ENCODE peak calls at places on chromosome 5, in five cellular contexts. One of them, this sample, is unnamed.

GRCh38 chr5:25540628-25541027 is 895.9 kb upstream of the CDH10 start:
- DNase-seq in NT2/D1: no peak
- DNase-seq in H1: no peak
- DNase-seq in HepG2: no peak
- DNase-seq in GM12878: no peak
- DNase-seq in this sample: no peak

GRCh38 chr5:110414360-110414759 is 312.1 kb downstream of the TMEM232 start:
- DNase-seq in GM12878: no peak
- DNase-seq in NT2/D1: no peak
- DNase-seq in H1: no peak
- DNase-seq in HepG2: peak; percentile 8
- DNase-seq in this sample: no peak

GRCh38 chr5:112574566-112574965 is 155.5 kb upstream of the EPB41L4A start:
- DNase-seq in HepG2: no peak
- DNase-seq in GM12878: no peak
- DNase-seq in H1: no peak
- DNase-seq in NT2/D1: no peak
- DNase-seq in this sample: no peak

GRCh38 chr5:117889592-117889991 is 1098.8 kb downstream of the DTWD2 start:
- DNase-seq in GM12878: no peak
- DNase-seq in NT2/D1: no peak
- DNase-seq in HepG2: no peak
- DNase-seq in H1: no peak
- DNase-seq in this sample: no peak

GRCh38 chr5:8329773-8330172 is 460.8 kb downstream of the MTRR start:
- DNase-seq in HepG2: no peak
- DNase-seq in NT2/D1: no peak
- DNase-seq in GM12878: no peak
- DNase-seq in H1: no peak
- DNase-seq in this sample: no peak

GRCh38 chr5:14872070-14872989 is 752 bp upstream of the ANKH start:
- DNase-seq in H1: no peak
- DNase-seq in GM12878: no peak
- DNase-seq in NT2/D1: no peak
- DNase-seq in HepG2: peak; percentile 53
- DNase-seq in this sample: peak; percentile 39

GRCh38 chr5:139635606-139636206 is 12.4 kb upstream of the CXXC5 start:
- DNase-seq in GM12878: no peak
- DNase-seq in HepG2: peak; percentile 70
- DNase-seq in NT2/D1: no peak
- DNase-seq in H1: no peak
- DNase-seq in this sample: no peak

GRCh38 chr5:120684213-120684612 is 220.1 kb downstream of the PRR16 start:
- DNase-seq in HepG2: no peak
- DNase-seq in NT2/D1: no peak
- DNase-seq in H1: no peak
- DNase-seq in GM12878: no peak
- DNase-seq in this sample: no peak

GRCh38 chr5:149294872-149295829 is 23.5 kb downstream of the AFAP1L1 start:
- DNase-seq in H1: no peak
- DNase-seq in NT2/D1: no peak
- DNase-seq in GM12878: no peak
- DNase-seq in HepG2: no peak
- DNase-seq in this sample: no peak

GRCh38 chr5:138753794-138754698 is 821 bp downstream of the CTNNA1 start:
- DNase-seq in HepG2: peak; percentile 89
- DNase-seq in H1: no peak
- DNase-seq in NT2/D1: peak; percentile 27
- DNase-seq in GM12878: no peak
- DNase-seq in this sample: peak; percentile 64

GRCh38 chr5:152606739-152607138 is 201.7 kb upstream of the NMUR2 start:
- DNase-seq in H1: no peak
- DNase-seq in NT2/D1: no peak
- DNase-seq in HepG2: no peak
- DNase-seq in GM12878: no peak
- DNase-seq in this sample: no peak

GRCh38 chr5:17056056-17056690 is 120.1 kb upstream of the MYO10 start:
- DNase-seq in NT2/D1: no peak
- DNase-seq in H1: no peak
- DNase-seq in GM12878: no peak
- DNase-seq in HepG2: no peak
- DNase-seq in this sample: no peak

GRCh38 chr5:164746723-164747122 is 1241.3 kb downstream of the MAT2B start:
- DNase-seq in GM12878: no peak
- DNase-seq in NT2/D1: no peak
- DNase-seq in H1: no peak
- DNase-seq in HepG2: no peak
- DNase-seq in this sample: no peak

GRCh38 chr5:134132372-134133212 is 18.1 kb downstream of the TCF7 start:
- DNase-seq in HepG2: no peak
- DNase-seq in H1: no peak
- DNase-seq in GM12878: peak; percentile 92
- DNase-seq in NT2/D1: no peak
- DNase-seq in this sample: no peak

GRCh38 chr5:60677831-60678664 is 21.9 kb downstream of the DEPDC1B start:
- DNase-seq in H1: no peak
- DNase-seq in NT2/D1: no peak
- DNase-seq in GM12878: peak; percentile 20
- DNase-seq in HepG2: peak; percentile 64
- DNase-seq in this sample: peak; percentile 24

GRCh38 chr5:35664584-35664983 is 46.9 kb downstream of the SPEF2 start:
- DNase-seq in NT2/D1: no peak
- DNase-seq in HepG2: no peak
- DNase-seq in GM12878: no peak
- DNase-seq in H1: no peak
- DNase-seq in this sample: no peak

GRCh38 chr5:134948929-134949328 is 18.8 kb upstream of the CATSPER3 start:
- DNase-seq in NT2/D1: no peak
- DNase-seq in H1: no peak
- DNase-seq in HepG2: no peak
- DNase-seq in GM12878: no peak
- DNase-seq in this sample: no peak

GRCh38 chr5:94793816-94794198 is 175.3 kb downstream of the SLF1 start:
- DNase-seq in H1: no peak
- DNase-seq in NT2/D1: no peak
- DNase-seq in GM12878: no peak
- DNase-seq in HepG2: no peak
- DNase-seq in this sample: no peak

GRCh38 chr5:177094224-177095087 is 7.7 kb downstream of the FGFR4 start:
- DNase-seq in H1: no peak
- DNase-seq in NT2/D1: no peak
- DNase-seq in HepG2: peak; percentile 86
- DNase-seq in GM12878: no peak
- DNase-seq in this sample: no peak

GRCh38 chr5:2993301-2993700 is 241.8 kb upstream of the IRX2 start:
- DNase-seq in GM12878: no peak
- DNase-seq in NT2/D1: no peak
- DNase-seq in HepG2: no peak
- DNase-seq in H1: no peak
- DNase-seq in this sample: no peak

GRCh38 chr5:130270786-130271185 is 366.5 kb downstream of the CHSY3 start:
- DNase-seq in H1: no peak
- DNase-seq in GM12878: no peak
- DNase-seq in NT2/D1: no peak
- DNase-seq in HepG2: no peak
- DNase-seq in this sample: no peak

GRCh38 chr5:115096034-115096769 is 73.5 kb downstream of the TRIM36 start:
- DNase-seq in HepG2: no peak
- DNase-seq in NT2/D1: no peak
- DNase-seq in H1: no peak
- DNase-seq in GM12878: no peak
- DNase-seq in this sample: no peak

GRCh38 chr5:28284788-28285187 is 1246.4 kb upstream of the CDH9 start:
- DNase-seq in H1: no peak
- DNase-seq in NT2/D1: no peak
- DNase-seq in GM12878: no peak
- DNase-seq in HepG2: no peak
- DNase-seq in this sample: no peak

GRCh38 chr5:14004598-14005394 is 60.3 kb upstream of the DNAH5 start:
- DNase-seq in HepG2: no peak
- DNase-seq in NT2/D1: no peak
- DNase-seq in H1: no peak
- DNase-seq in GM12878: no peak
- DNase-seq in this sample: no peak

GRCh38 chr5:62596096-62596495 is 17.5 kb downstream of the LRRC70 start:
- DNase-seq in HepG2: no peak
- DNase-seq in H1: no peak
- DNase-seq in NT2/D1: no peak
- DNase-seq in GM12878: no peak
- DNase-seq in this sample: no peak

GRCh38 chr5:73770601-73771025 is 144.6 kb downstream of the ARHGEF28 start:
- DNase-seq in GM12878: no peak
- DNase-seq in NT2/D1: no peak
- DNase-seq in HepG2: peak; percentile 77
- DNase-seq in H1: no peak
- DNase-seq in this sample: no peak

GRCh38 chr5:143557061-143557818 is 153.8 kb upstream of the NR3C1 start:
- DNase-seq in H1: no peak
- DNase-seq in HepG2: no peak
- DNase-seq in NT2/D1: no peak
- DNase-seq in GM12878: peak; percentile 11
- DNase-seq in this sample: no peak

GRCh38 chr5:33538201-33538600 is 97.4 kb downstream of the TARS1 start:
- DNase-seq in HepG2: no peak
- DNase-seq in GM12878: no peak
- DNase-seq in H1: no peak
- DNase-seq in NT2/D1: no peak
- DNase-seq in this sample: no peak

GRCh38 chr5:33536802-33537201 is 96.0 kb downstream of the TARS1 start:
- DNase-seq in H1: no peak
- DNase-seq in GM12878: no peak
- DNase-seq in HepG2: no peak
- DNase-seq in NT2/D1: no peak
- DNase-seq in this sample: no peak

GRCh38 chr5:33537240-33537639 is 96.5 kb downstream of the TARS1 start:
- DNase-seq in H1: no peak
- DNase-seq in NT2/D1: no peak
- DNase-seq in GM12878: no peak
- DNase-seq in HepG2: no peak
- DNase-seq in this sample: no peak

DNA sequence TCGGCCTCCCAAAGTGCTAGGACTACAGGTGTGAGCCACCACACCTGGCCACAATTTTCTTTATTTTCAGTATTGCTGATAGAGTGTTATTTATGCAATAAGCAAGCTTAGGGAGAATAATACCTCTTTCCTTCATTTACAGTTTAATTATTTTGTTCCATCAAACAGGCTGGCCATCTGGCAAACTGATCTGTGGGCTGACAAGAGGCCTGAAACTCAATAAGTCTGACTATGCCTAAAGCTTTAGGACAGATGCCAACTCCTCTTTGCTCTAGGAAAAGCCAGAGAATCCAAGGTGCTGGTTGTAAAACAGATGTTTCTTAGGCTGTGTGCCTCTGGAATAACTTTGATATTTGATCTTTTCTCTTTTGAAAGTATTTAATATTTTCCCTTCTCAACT is 98.4 kb downstream of the TARS1 start:
- DNase-seq in HepG2: no peak
- DNase-seq in GM12878: no peak
- DNase-seq in NT2/D1: no peak
- DNase-seq in H1: no peak
- DNase-seq in this sample: no peak
- TF ChIP-seq SUZ12 in HepG2: no peak
- TF ChIP-seq SUZ12 in GM12878: no peak
- TF ChIP-seq SUZ12 in NT2/D1: no peak
- TF ChIP-seq SUZ12 in H1: no peak
- TF ChIP-seq SUZ12 in this sample: no peak

GRCh38 chr5:125558466-125558865 is 812.0 kb upstream of the ZNF608 start:
- DNase-seq in GM12878: no peak
- DNase-seq in H1: no peak
- DNase-seq in HepG2: no peak
- DNase-seq in NT2/D1: no peak
- DNase-seq in this sample: no peak
- TF ChIP-seq SUZ12 in GM12878: no peak
- TF ChIP-seq SUZ12 in H1: no peak
- TF ChIP-seq SUZ12 in HepG2: no peak
- TF ChIP-seq SUZ12 in NT2/D1: no peak
- TF ChIP-seq SUZ12 in this sample: no peak

GRCh38 chr5:147515269-147515668 is 5.4 kb upstream of the DPYSL3 start:
- DNase-seq in GM12878: no peak
- DNase-seq in HepG2: no peak
- DNase-seq in NT2/D1: no peak
- DNase-seq in H1: no peak
- DNase-seq in this sample: no peak

GRCh38 chr5:147510885-147511284 is 1.0 kb upstream of the DPYSL3 start:
- DNase-seq in GM12878: no peak
- DNase-seq in HepG2: no peak
- DNase-seq in NT2/D1: no peak
- DNase-seq in H1: no peak
- DNase-seq in this sample: no peak

GRCh38 chr5:147509710-147510651 is at the start of gene DPYSL3:
- DNase-seq in HepG2: no peak
- DNase-seq in GM12878: no peak
- DNase-seq in H1: peak; percentile 44
- DNase-seq in NT2/D1: no peak
- DNase-seq in this sample: peak; percentile 46

GRCh38 chr5:147509041-147509709 is 693 bp downstream of the DPYSL3 start:
- DNase-seq in NT2/D1: no peak
- DNase-seq in HepG2: no peak
- DNase-seq in H1: no peak
- DNase-seq in GM12878: no peak
- DNase-seq in this sample: no peak

GRCh38 chr5:147512640-147513334 is 2.9 kb upstream of the DPYSL3 start:
- DNase-seq in NT2/D1: no peak
- DNase-seq in H1: no peak
- DNase-seq in HepG2: no peak
- DNase-seq in GM12878: no peak
- DNase-seq in this sample: no peak
- TF ChIP-seq SUZ12 in NT2/D1: no peak
- TF ChIP-seq SUZ12 in H1: no peak
- TF ChIP-seq SUZ12 in HepG2: no peak
- TF ChIP-seq SUZ12 in GM12878: no peak
- TF ChIP-seq SUZ12 in this sample: no peak

DNA sequence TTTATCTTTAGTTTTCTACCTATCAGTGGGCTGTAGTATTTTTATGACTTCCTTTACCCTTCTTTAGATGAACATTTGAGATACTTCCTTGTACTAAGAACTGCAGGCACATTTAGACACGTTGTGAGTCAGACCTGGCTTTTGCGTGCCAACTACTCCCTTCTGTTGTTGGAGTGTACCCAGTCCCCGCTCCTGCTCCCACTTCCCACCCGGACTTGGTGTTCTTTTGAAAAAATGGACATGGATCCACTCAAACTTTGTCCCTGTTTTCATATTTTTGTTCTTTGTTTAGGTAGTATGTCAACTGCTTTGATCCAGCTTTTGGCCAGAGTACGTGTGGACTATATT is 60.7 kb downstream of the PARP8 start:
- DNase-seq in H1: no peak
- DNase-seq in HepG2: no peak
- DNase-seq in NT2/D1: no peak
- DNase-seq in GM12878: no peak
- DNase-seq in this sample: no peak
- TF ChIP-seq SUZ12 in H1: no peak
- TF ChIP-seq SUZ12 in HepG2: no peak
- TF ChIP-seq SUZ12 in NT2/D1: no peak
- TF ChIP-seq SUZ12 in GM12878: no peak
- TF ChIP-seq SUZ12 in this sample: no peak

This sample was measured in HEK293T.